ENCODE peak calls at places on chromosomes 16 and 17, in ten cellular contexts. One of them, this sample, is unnamed.

GRCh38 chr17:82753516-82753915 is 1.7 kb downstream of the TBCD start:
- DNase-seq in uterus: no peak
- DNase-seq in substantia nigra: no peak
- DNase-seq in dorsolateral prefrontal cortex: no peak
- DNase-seq in lower lobe of right lung: peak
- DNase-seq in IMR-90: no peak
- DNase-seq in GM23338: peak
- DNase-seq in CD4-positive, alpha-beta T cell: no peak
- DNase-seq in mesendoderm: no peak
- DNase-seq in GM23248: no peak
- DNase-seq in this sample: no peak

GRCh38 chr16:62240722-62241121 is 204.5 kb upstream of the CDH8 start:
- DNase-seq in uterus: no peak
- DNase-seq in substantia nigra: no peak
- DNase-seq in dorsolateral prefrontal cortex: no peak
- DNase-seq in lower lobe of right lung: no peak
- DNase-seq in IMR-90: no peak
- DNase-seq in GM23338: no peak
- DNase-seq in CD4-positive, alpha-beta T cell: no peak
- DNase-seq in mesendoderm: no peak
- DNase-seq in GM23248: no peak
- DNase-seq in this sample: no peak

GRCh38 chr16:72725643-72726042 is 322.3 kb downstream of the ZFHX3 start:
- DNase-seq in uterus: no peak
- DNase-seq in substantia nigra: no peak
- DNase-seq in dorsolateral prefrontal cortex: no peak
- DNase-seq in lower lobe of right lung: no peak
- DNase-seq in IMR-90: no peak
- DNase-seq in GM23338: no peak
- DNase-seq in CD4-positive, alpha-beta T cell: no peak
- DNase-seq in mesendoderm: no peak
- DNase-seq in GM23248: no peak
- DNase-seq in this sample: no peak

GRCh38 chr17:62111562-62112180 is 46.6 kb upstream of the MED13 start:
- DNase-seq in uterus: no peak
- DNase-seq in substantia nigra: no peak
- DNase-seq in dorsolateral prefrontal cortex: no peak
- DNase-seq in lower lobe of right lung: no peak
- DNase-seq in IMR-90: no peak
- DNase-seq in GM23338: peak
- DNase-seq in CD4-positive, alpha-beta T cell: no peak
- DNase-seq in mesendoderm: no peak
- DNase-seq in GM23248: peak
- DNase-seq in this sample: no peak

GRCh38 chr16:29673501-29673900 is 5.5 kb upstream of the QPRT start:
- DNase-seq in uterus: no peak
- DNase-seq in substantia nigra: no peak
- DNase-seq in dorsolateral prefrontal cortex: no peak
- DNase-seq in lower lobe of right lung: no peak
- DNase-seq in IMR-90: no peak
- DNase-seq in GM23338: no peak
- DNase-seq in CD4-positive, alpha-beta T cell: no peak
- DNase-seq in mesendoderm: no peak
- DNase-seq in GM23248: no peak
- DNase-seq in this sample: no peak

GRCh38 chr16:57260294-57260929 is 15.4 kb downstream of the ARL2BP start:
- DNase-seq in uterus: no peak
- DNase-seq in substantia nigra: no peak
- DNase-seq in dorsolateral prefrontal cortex: peak
- DNase-seq in lower lobe of right lung: peak
- DNase-seq in IMR-90: peak
- DNase-seq in GM23338: peak
- DNase-seq in CD4-positive, alpha-beta T cell: peak
- DNase-seq in mesendoderm: peak
- DNase-seq in GM23248: peak
- DNase-seq in this sample: peak

GRCh38 chr16:88310796-88311605 is 71.8 kb upstream of the ZNF469 start:
- DNase-seq in uterus: no peak
- DNase-seq in substantia nigra: no peak
- DNase-seq in dorsolateral prefrontal cortex: no peak
- DNase-seq in lower lobe of right lung: no peak
- DNase-seq in IMR-90: no peak
- DNase-seq in GM23338: no peak
- DNase-seq in CD4-positive, alpha-beta T cell: no peak
- DNase-seq in mesendoderm: no peak
- DNase-seq in GM23248: no peak
- DNase-seq in this sample: no peak

GRCh38 chr16:30357715-30358576 is 2.8 kb upstream of the CD2BP2 start:
- DNase-seq in uterus: no peak
- DNase-seq in substantia nigra: no peak
- DNase-seq in dorsolateral prefrontal cortex: no peak
- DNase-seq in lower lobe of right lung: no peak
- DNase-seq in IMR-90: no peak
- DNase-seq in GM23338: no peak
- DNase-seq in CD4-positive, alpha-beta T cell: no peak
- DNase-seq in mesendoderm: no peak
- DNase-seq in GM23248: no peak
- DNase-seq in this sample: no peak

GRCh38 chr16:81798311-81799137 is 19.4 kb downstream of the PLCG2 start:
- DNase-seq in uterus: no peak
- DNase-seq in substantia nigra: no peak
- DNase-seq in dorsolateral prefrontal cortex: no peak
- DNase-seq in lower lobe of right lung: peak
- DNase-seq in IMR-90: no peak
- DNase-seq in GM23338: peak
- DNase-seq in CD4-positive, alpha-beta T cell: no peak
- DNase-seq in mesendoderm: no peak
- DNase-seq in GM23248: no peak
- DNase-seq in this sample: no peak

GRCh38 chr16:61195006-61195405 is 841.2 kb downstream of the CDH8 start:
- DNase-seq in uterus: no peak
- DNase-seq in substantia nigra: no peak
- DNase-seq in dorsolateral prefrontal cortex: no peak
- DNase-seq in lower lobe of right lung: no peak
- DNase-seq in IMR-90: no peak
- DNase-seq in GM23338: no peak
- DNase-seq in CD4-positive, alpha-beta T cell: no peak
- DNase-seq in mesendoderm: no peak
- DNase-seq in GM23248: no peak
- DNase-seq in this sample: no peak

GRCh38 chr16:8537691-8538342 is 52.5 kb downstream of the TMEM114 start:
- DNase-seq in uterus: no peak
- DNase-seq in substantia nigra: no peak
- DNase-seq in dorsolateral prefrontal cortex: no peak
- DNase-seq in lower lobe of right lung: no peak
- DNase-seq in IMR-90: no peak
- DNase-seq in GM23338: no peak
- DNase-seq in CD4-positive, alpha-beta T cell: no peak
- DNase-seq in mesendoderm: no peak
- DNase-seq in GM23248: no peak
- DNase-seq in this sample: no peak

GRCh38 chr16:12340151-12340733 is 363.7 kb downstream of the SNX29 start:
- DNase-seq in uterus: no peak
- DNase-seq in substantia nigra: no peak
- DNase-seq in dorsolateral prefrontal cortex: no peak
- DNase-seq in lower lobe of right lung: no peak
- DNase-seq in IMR-90: peak
- DNase-seq in GM23338: peak
- DNase-seq in CD4-positive, alpha-beta T cell: no peak
- DNase-seq in mesendoderm: peak
- DNase-seq in GM23248: peak
- DNase-seq in this sample: no peak

GRCh38 chr16:1313721-1314120 is 4.3 kb downstream of the UBE2I start:
- DNase-seq in uterus: no peak
- DNase-seq in substantia nigra: no peak
- DNase-seq in dorsolateral prefrontal cortex: no peak
- DNase-seq in lower lobe of right lung: no peak
- DNase-seq in IMR-90: no peak
- DNase-seq in GM23338: no peak
- DNase-seq in CD4-positive, alpha-beta T cell: no peak
- DNase-seq in mesendoderm: no peak
- DNase-seq in GM23248: no peak
- DNase-seq in this sample: no peak

GRCh38 chr16:86899757-86900156 is 321.4 kb downstream of the FOXL1 start:
- DNase-seq in uterus: no peak
- DNase-seq in substantia nigra: no peak
- DNase-seq in dorsolateral prefrontal cortex: no peak
- DNase-seq in lower lobe of right lung: no peak
- DNase-seq in IMR-90: peak
- DNase-seq in GM23338: no peak
- DNase-seq in CD4-positive, alpha-beta T cell: no peak
- DNase-seq in mesendoderm: no peak
- DNase-seq in GM23248: peak
- DNase-seq in this sample: no peak

GRCh38 chr16:55398683-55399230 is 74.8 kb downstream of the IRX6 start:
- DNase-seq in uterus: no peak
- DNase-seq in substantia nigra: no peak
- DNase-seq in dorsolateral prefrontal cortex: no peak
- DNase-seq in lower lobe of right lung: no peak
- DNase-seq in IMR-90: no peak
- DNase-seq in GM23338: peak
- DNase-seq in CD4-positive, alpha-beta T cell: no peak
- DNase-seq in mesendoderm: peak
- DNase-seq in GM23248: no peak
- DNase-seq in this sample: no peak

GRCh38 chr16:61050547-61050946 is 985.7 kb downstream of the CDH8 start:
- DNase-seq in uterus: no peak
- DNase-seq in substantia nigra: no peak
- DNase-seq in dorsolateral prefrontal cortex: no peak
- DNase-seq in lower lobe of right lung: peak
- DNase-seq in IMR-90: no peak
- DNase-seq in GM23338: no peak
- DNase-seq in CD4-positive, alpha-beta T cell: no peak
- DNase-seq in mesendoderm: no peak
- DNase-seq in GM23248: no peak
- DNase-seq in this sample: peak

GRCh38 chr17:44004077-44004760 is at the start of gene NAGS:
- DNase-seq in uterus: no peak
- DNase-seq in substantia nigra: no peak
- DNase-seq in dorsolateral prefrontal cortex: no peak
- DNase-seq in lower lobe of right lung: peak
- DNase-seq in IMR-90: no peak
- DNase-seq in GM23338: peak
- DNase-seq in CD4-positive, alpha-beta T cell: no peak
- DNase-seq in mesendoderm: peak
- DNase-seq in GM23248: peak
- DNase-seq in this sample: no peak

GRCh38 chr17:71790791-71791190 is 330.0 kb upstream of the SOX9 start:
- DNase-seq in uterus: no peak
- DNase-seq in substantia nigra: no peak
- DNase-seq in dorsolateral prefrontal cortex: no peak
- DNase-seq in lower lobe of right lung: no peak
- DNase-seq in IMR-90: peak
- DNase-seq in GM23338: no peak
- DNase-seq in CD4-positive, alpha-beta T cell: no peak
- DNase-seq in mesendoderm: no peak
- DNase-seq in GM23248: peak
- DNase-seq in this sample: no peak
- H3K27ac ChIP-seq in uterus: no peak
- H3K27ac ChIP-seq in substantia nigra: no peak
- H3K27ac ChIP-seq in dorsolateral prefrontal cortex: no peak
- H3K27ac ChIP-seq in lower lobe of right lung: no peak
- H3K27ac ChIP-seq in IMR-90: no peak
- H3K27ac ChIP-seq in GM23338: no peak
- H3K27ac ChIP-seq in CD4-positive, alpha-beta T cell: no peak
- H3K27ac ChIP-seq in mesendoderm: no peak
- H3K27ac ChIP-seq in GM23248: no peak
- H3K27ac ChIP-seq in this sample: no peak

GRCh38 chr17:57945999-57946797 is 9.0 kb downstream of the CUEDC1 start:
- DNase-seq in uterus: no peak
- DNase-seq in substantia nigra: no peak
- DNase-seq in dorsolateral prefrontal cortex: no peak
- DNase-seq in lower lobe of right lung: no peak
- DNase-seq in IMR-90: peak
- DNase-seq in GM23338: peak
- DNase-seq in CD4-positive, alpha-beta T cell: no peak
- DNase-seq in mesendoderm: no peak
- DNase-seq in GM23248: peak
- DNase-seq in this sample: no peak

GRCh38 chr17:57944796-57945362 is 10.3 kb downstream of the CUEDC1 start:
- DNase-seq in uterus: no peak
- DNase-seq in substantia nigra: no peak
- DNase-seq in dorsolateral prefrontal cortex: no peak
- DNase-seq in lower lobe of right lung: no peak
- DNase-seq in IMR-90: no peak
- DNase-seq in GM23338: no peak
- DNase-seq in CD4-positive, alpha-beta T cell: no peak
- DNase-seq in mesendoderm: no peak
- DNase-seq in GM23248: no peak
- DNase-seq in this sample: no peak

GRCh38 chr17:57941384-57942370 is 13.5 kb downstream of the CUEDC1 start:
- DNase-seq in uterus: no peak
- DNase-seq in substantia nigra: no peak
- DNase-seq in dorsolateral prefrontal cortex: no peak
- DNase-seq in lower lobe of right lung: no peak
- DNase-seq in IMR-90: no peak
- DNase-seq in GM23338: no peak
- DNase-seq in CD4-positive, alpha-beta T cell: no peak
- DNase-seq in mesendoderm: no peak
- DNase-seq in GM23248: no peak
- DNase-seq in this sample: peak

GRCh38 chr17:57943140-57943539 is 12.1 kb downstream of the CUEDC1 start:
- DNase-seq in uterus: no peak
- DNase-seq in substantia nigra: no peak
- DNase-seq in dorsolateral prefrontal cortex: no peak
- DNase-seq in lower lobe of right lung: no peak
- DNase-seq in IMR-90: peak
- DNase-seq in GM23338: no peak
- DNase-seq in CD4-positive, alpha-beta T cell: no peak
- DNase-seq in mesendoderm: no peak
- DNase-seq in GM23248: peak
- DNase-seq in this sample: no peak

GRCh38 chr17:57943645-57944044 is 11.6 kb downstream of the CUEDC1 start:
- DNase-seq in uterus: no peak
- DNase-seq in substantia nigra: no peak
- DNase-seq in dorsolateral prefrontal cortex: no peak
- DNase-seq in lower lobe of right lung: no peak
- DNase-seq in IMR-90: no peak
- DNase-seq in GM23338: no peak
- DNase-seq in CD4-positive, alpha-beta T cell: no peak
- DNase-seq in mesendoderm: no peak
- DNase-seq in GM23248: peak
- DNase-seq in this sample: no peak
- H3K27ac ChIP-seq in uterus: peak
- H3K27ac ChIP-seq in substantia nigra: peak
- H3K27ac ChIP-seq in dorsolateral prefrontal cortex: peak
- H3K27ac ChIP-seq in lower lobe of right lung: no peak
- H3K27ac ChIP-seq in IMR-90: no peak
- H3K27ac ChIP-seq in GM23338: no peak
- H3K27ac ChIP-seq in CD4-positive, alpha-beta T cell: no peak
- H3K27ac ChIP-seq in mesendoderm: no peak
- H3K27ac ChIP-seq in GM23248: peak
- H3K27ac ChIP-seq in this sample: peak

GRCh38 chr16:75012380-75013081 is 13.7 kb downstream of the ZNRF1 start:
- DNase-seq in uterus: no peak
- DNase-seq in substantia nigra: no peak
- DNase-seq in dorsolateral prefrontal cortex: no peak
- DNase-seq in lower lobe of right lung: no peak
- DNase-seq in IMR-90: no peak
- DNase-seq in GM23338: no peak
- DNase-seq in CD4-positive, alpha-beta T cell: no peak
- DNase-seq in mesendoderm: no peak
- DNase-seq in GM23248: no peak
- DNase-seq in this sample: no peak
- H3K27ac ChIP-seq in uterus: peak
- H3K27ac ChIP-seq in substantia nigra: no peak
- H3K27ac ChIP-seq in dorsolateral prefrontal cortex: peak
- H3K27ac ChIP-seq in lower lobe of right lung: peak
- H3K27ac ChIP-seq in IMR-90: peak
- H3K27ac ChIP-seq in GM23338: peak
- H3K27ac ChIP-seq in CD4-positive, alpha-beta T cell: peak
- H3K27ac ChIP-seq in mesendoderm: no peak
- H3K27ac ChIP-seq in GM23248: peak
- H3K27ac ChIP-seq in this sample: peak

GRCh38 chr16:84826558-84826941 is 6.8 kb downstream of the CRISPLD2 start:
- DNase-seq in uterus: peak
- DNase-seq in substantia nigra: no peak
- DNase-seq in dorsolateral prefrontal cortex: no peak
- DNase-seq in lower lobe of right lung: no peak
- DNase-seq in IMR-90: peak
- DNase-seq in GM23338: no peak
- DNase-seq in CD4-positive, alpha-beta T cell: no peak
- DNase-seq in mesendoderm: no peak
- DNase-seq in GM23248: peak
- DNase-seq in this sample: peak
- H3K27ac ChIP-seq in uterus: peak
- H3K27ac ChIP-seq in substantia nigra: no peak
- H3K27ac ChIP-seq in dorsolateral prefrontal cortex: no peak
- H3K27ac ChIP-seq in lower lobe of right lung: peak
- H3K27ac ChIP-seq in IMR-90: peak
- H3K27ac ChIP-seq in GM23338: no peak
- H3K27ac ChIP-seq in CD4-positive, alpha-beta T cell: no peak
- H3K27ac ChIP-seq in mesendoderm: no peak
- H3K27ac ChIP-seq in GM23248: peak
- H3K27ac ChIP-seq in this sample: peak

This sample was measured in sigmoid colon.